ENCODE peak calls at places on chromosomes 16 and 17, in seven cellular contexts. N is skeletal muscle cell; I is esophagus squamous epithelium; K is substantia nigra; P is T-helper 1 cell; Y is activated CD4-positive, alpha-beta T cell treated with anti-CD3 and anti-CD28 coated beads, Interleukin-2, amount 50 U/mL, for 48 hours; U is SK-N-SH. O is an unnamed sample.

GRCh38 chr16:441447-441846 is 16.0 kb downstream of the RAB11FIP3 start:
- DNase-seq in N (no peak), I (no peak), K (no peak), P (no peak), Y (no peak), U (no peak), O (no peak)

GRCh38 chr17:81509687-81510523 is 2.7 kb downstream of the ACTG1 start:
- DNase-seq in N (no peak), I (no peak), K (no peak), P (no peak), Y (peak), U (no peak), O (peak)

GRCh38 chr17:1003633-1003971 is 6.7 kb downstream of the TIMM22 start:
- DNase-seq in N (no peak), I (no peak), K (no peak), P (no peak), Y (no peak), U (no peak), O (no peak)

GRCh38 chr16:14658063-14658462 is 25.3 kb downstream of the BFAR start:
- DNase-seq in N (no peak), I (no peak), K (no peak), P (no peak), Y (no peak), U (no peak), O (no peak)

GRCh38 chr17:34178047-34178446 is 77.0 kb upstream of the CCL2 start:
- DNase-seq in N (no peak), I (no peak), K (no peak), P (no peak), Y (no peak), U (no peak), O (no peak)

GRCh38 chr16:2663553-2664521 is 18.5 kb upstream of the KCTD5 start:
- DNase-seq in N (no peak), I (no peak), K (no peak), P (no peak), Y (peak), U (no peak), O (peak)

GRCh38 chr16:58082381-58082780 is 46.8 kb downstream of the CFAP20 start:
- DNase-seq in N (no peak), I (no peak), K (no peak), P (no peak), Y (no peak), U (no peak), O (no peak)

GRCh38 chr17:9628509-9628908 is 16.8 kb upstream of the USP43 start:
- DNase-seq in N (no peak), I (no peak), K (no peak), P (no peak), Y (no peak), U (no peak), O (no peak)

GRCh38 chr16:68227183-68227793 is 8.6 kb downstream of the ESRP2 start:
- DNase-seq in N (no peak), I (no peak), K (no peak), P (no peak), Y (no peak), U (peak), O (no peak)

O was measured in ELR.